ENCODE peak calls at places on chromosomes 7 and 10, in five cellular contexts. Z is CD8-positive, alpha-beta T cell; N is HCEC 1CT; R is EL; E is adrenal gland. F is an unnamed sample.

GRCh38 chr10:89301721-89302445 is at the start of gene IFIT2:
- DNase-seq in Z (peak), N (peak), R (peak), E (peak), F (peak)

GRCh38 chr7:23012797-23013714 is 874 bp downstream of the HYCC1 start:
- DNase-seq in Z (peak), N (no peak), R (peak), E (no peak), F (peak)

GRCh38 chr7:110142939-110143526 is 947.9 kb upstream of the LRRN3 start:
- DNase-seq in Z (no peak), N (no peak), R (no peak), E (no peak), F (no peak)

GRCh38 chr10:70445718-70446485 is 4.4 kb upstream of the NODAL start:
- DNase-seq in Z (no peak), N (peak), R (no peak), E (no peak), F (no peak)

GRCh38 chr7:128365432-128365831 is 3.9 kb upstream of the PRRT4 start:
- DNase-seq in Z (no peak), N (no peak), R (no peak), E (no peak), F (no peak)

GRCh38 chr10:88565072-88565471 is 18.0 kb downstream of the RNLS start:
- DNase-seq in Z (no peak), N (peak), R (peak), E (no peak), F (no peak)

GRCh38 chr7:305410-306151 is 15.6 kb downstream of the FOXL3 start:
- DNase-seq in Z (no peak), N (no peak), R (no peak), E (no peak), F (no peak)

GRCh38 chr7:140506788-140507464 is 27.6 kb upstream of the MKRN1 start:
- DNase-seq in Z (no peak), N (peak), R (peak), E (peak), F (no peak)

GRCh38 chr7:115340828-115341227 is 418.9 kb downstream of the MDFIC start:
- DNase-seq in Z (no peak), N (peak), R (peak), E (no peak), F (no peak)

GRCh38 chr7:11332186-11332864 is 358.7 kb downstream of the PHF14 start:
- DNase-seq in Z (no peak), N (no peak), R (no peak), E (no peak), F (no peak)

GRCh38 chr10:80855348-80855971 is 317.8 kb downstream of the SH2D4B start:
- DNase-seq in Z (no peak), N (no peak), R (no peak), E (no peak), F (no peak)

GRCh38 chr10:110260746-110261477 is 43.8 kb downstream of the SMNDC1 start:
- DNase-seq in Z (no peak), N (peak), R (peak), E (no peak), F (peak)

GRCh38 chr7:133784421-133785045 is 342.6 kb upstream of the LRGUK start:
- DNase-seq in Z (no peak), N (no peak), R (no peak), E (no peak), F (no peak)

GRCh38 chr10:34157501-34157900 is 657.6 kb downstream of the PARD3 start:
- DNase-seq in Z (no peak), N (peak), R (peak), E (no peak), F (no peak)

GRCh38 chr10:69619626-69620025 is 10.4 kb upstream of the FAM241B start:
- DNase-seq in Z (no peak), N (no peak), R (no peak), E (no peak), F (no peak)

GRCh38 chr7:25216837-25217236 is 11.4 kb downstream of the NPVF start:
- DNase-seq in Z (no peak), N (peak), R (peak), E (no peak), F (no peak)

GRCh38 chr10:34760606-34761005 is 54.5 kb downstream of the PARD3 start:
- DNase-seq in Z (no peak), N (no peak), R (no peak), E (no peak), F (no peak)

GRCh38 chr7:130853503-130854279 is 119.7 kb upstream of the KLF14 start:
- DNase-seq in Z (no peak), N (peak), R (peak), E (no peak), F (no peak)

GRCh38 chr7:156560075-156560474 is 80.5 kb upstream of the RNF32 start:
- DNase-seq in Z (no peak), N (no peak), R (no peak), E (no peak), F (no peak)

GRCh38 chr10:86730227-86730626 is 26.2 kb upstream of the BMPR1A start:
- DNase-seq in Z (no peak), N (no peak), R (peak), E (peak), F (peak)

GRCh38 chr10:113563306-113564088 is 10.6 kb downstream of the HABP2 start:
- DNase-seq in Z (peak), N (peak), R (peak), E (peak), F (peak)

GRCh38 chr10:130834170-130834569 is 477.4 kb downstream of the TCERG1L start:
- DNase-seq in Z (no peak), N (no peak), R (no peak), E (no peak), F (no peak)

GRCh38 chr10:71438761-71439160 is 42.0 kb downstream of the CDH23 start:
- DNase-seq in Z (no peak), N (no peak), R (no peak), E (no peak), F (no peak)

GRCh38 chr7:138667535-138667934 is 33.6 kb downstream of the SVOPL start:
- DNase-seq in Z (no peak), N (no peak), R (no peak), E (no peak), F (no peak)

GRCh38 chr10:94213980-94214379 is 148.8 kb downstream of the NOC3L start:
- DNase-seq in Z (no peak), N (no peak), R (no peak), E (no peak), F (no peak)

GRCh38 chr7:21902240-21902639 is 43.5 kb downstream of the CDCA7L start:
- DNase-seq in Z (no peak), N (peak), R (peak), E (no peak), F (no peak)

GRCh38 chr10:30368065-30368718 is 19.1 kb upstream of the MTPAP start:
- DNase-seq in Z (peak), N (no peak), R (no peak), E (no peak), F (peak)

GRCh38 chr10:112999102-112999501 is 49.1 kb downstream of the TCF7L2 start:
- DNase-seq in Z (no peak), N (no peak), R (no peak), E (no peak), F (no peak)

GRCh38 chr10:119341236-119342016 is 134.1 kb downstream of the GRK5 start:
- DNase-seq in Z (no peak), N (peak), R (peak), E (peak), F (no peak)

F was measured in thyroid gland.